ENCODE peak calls at places on chromosomes 6 and 20, in four cellular contexts. One of them, this sample, is unnamed.
A peak's percentile ranks its signal among the peaks of the same experiment; 100 is the strongest.

GRCh38 chr6:166736606-166737005 is 109.6 kb upstream of the RPS6KA2 start:
- DNase-seq in psoas muscle: no peak
- DNase-seq in T-cell: no peak
- DNase-seq in Calu3: peak; percentile 45
- DNase-seq in this sample: no peak

GRCh38 chr6:137434640-137435039 is 59.6 kb downstream of the OLIG3 start:
- DNase-seq in T-cell: no peak
- DNase-seq in psoas muscle: no peak
- DNase-seq in Calu3: no peak
- DNase-seq in this sample: no peak

GRCh38 chr6:27145731-27146455 is 101.6 kb upstream of the PRSS16 start:
- DNase-seq in T-cell: peak; percentile 56
- DNase-seq in psoas muscle: peak; percentile 67
- DNase-seq in Calu3: peak; percentile 75
- DNase-seq in this sample: peak; percentile 72

GRCh38 chr6:10522929-10523573 is 1.9 kb downstream of the GCNT2 start:
- DNase-seq in psoas muscle: no peak
- DNase-seq in Calu3: no peak
- DNase-seq in T-cell: no peak
- DNase-seq in this sample: no peak

GRCh38 chr20:63706027-63706695 is 1.6 kb downstream of the ARFRP1 start:
- DNase-seq in psoas muscle: no peak
- DNase-seq in T-cell: no peak
- DNase-seq in Calu3: no peak
- DNase-seq in this sample: no peak

GRCh38 chr6:25660512-25660911 is 8.5 kb downstream of the SCGN start:
- DNase-seq in Calu3: peak; percentile 62
- DNase-seq in psoas muscle: no peak
- DNase-seq in T-cell: no peak
- DNase-seq in this sample: no peak

GRCh38 chr6:118896339-118897136 is 2.6 kb downstream of the ASF1A start:
- DNase-seq in psoas muscle: no peak
- DNase-seq in Calu3: no peak
- DNase-seq in T-cell: no peak
- DNase-seq in this sample: no peak

GRCh38 chr6:110404602-110405001 is 10.8 kb downstream of the DDO start:
- DNase-seq in T-cell: no peak
- DNase-seq in Calu3: no peak
- DNase-seq in psoas muscle: no peak
- DNase-seq in this sample: no peak

GRCh38 chr6:80094017-80094416 is 12.5 kb upstream of the BCKDHB start:
- DNase-seq in T-cell: no peak
- DNase-seq in Calu3: peak; percentile 4
- DNase-seq in psoas muscle: no peak
- DNase-seq in this sample: no peak

GRCh38 chr6:27293436-27294152 is 18.5 kb downstream of the POM121L2 start:
- DNase-seq in psoas muscle: no peak
- DNase-seq in T-cell: no peak
- DNase-seq in Calu3: peak; percentile 40
- DNase-seq in this sample: no peak

GRCh38 chr6:11224252-11224965 is 8.1 kb downstream of the NEDD9 start:
- DNase-seq in T-cell: peak; percentile 17
- DNase-seq in Calu3: no peak
- DNase-seq in psoas muscle: no peak
- DNase-seq in this sample: no peak

GRCh38 chr6:131917763-131918649 is 33.2 kb downstream of the CCN2 start:
- DNase-seq in Calu3: no peak
- DNase-seq in T-cell: no peak
- DNase-seq in psoas muscle: no peak
- DNase-seq in this sample: no peak

GRCh38 chr20:22180244-22180643 is 404.1 kb downstream of the FOXA2 start:
- DNase-seq in T-cell: no peak
- DNase-seq in psoas muscle: no peak
- DNase-seq in Calu3: no peak
- DNase-seq in this sample: no peak

GRCh38 chr20:12798286-12798685 is 210.5 kb upstream of the SPTLC3 start:
- DNase-seq in T-cell: no peak
- DNase-seq in Calu3: no peak
- DNase-seq in psoas muscle: no peak
- DNase-seq in this sample: no peak

GRCh38 chr6:122476131-122476530 is 4.5 kb upstream of the SERINC1 start:
- DNase-seq in T-cell: no peak
- DNase-seq in Calu3: no peak
- DNase-seq in psoas muscle: no peak
- DNase-seq in this sample: no peak

GRCh38 chr6:137378100-137378390 is 116.1 kb downstream of the OLIG3 start:
- DNase-seq in psoas muscle: no peak
- DNase-seq in T-cell: no peak
- DNase-seq in Calu3: no peak
- DNase-seq in this sample: no peak

GRCh38 chr6:34929241-34929978 is 40.4 kb downstream of the ANKS1A start:
- DNase-seq in psoas muscle: no peak
- DNase-seq in Calu3: no peak
- DNase-seq in T-cell: no peak
- DNase-seq in this sample: no peak

GRCh38 chr20:805713-806112 is 27.8 kb upstream of the FAM110A start:
- DNase-seq in T-cell: no peak
- DNase-seq in psoas muscle: no peak
- DNase-seq in Calu3: no peak
- DNase-seq in this sample: no peak

GRCh38 chr6:19713411-19713810 is 123.8 kb upstream of the ID4 start:
- DNase-seq in Calu3: no peak
- DNase-seq in psoas muscle: no peak
- DNase-seq in T-cell: no peak
- DNase-seq in this sample: no peak

GRCh38 chr20:12171927-12172581 is 254.4 kb downstream of the BTBD3 start:
- DNase-seq in Calu3: no peak
- DNase-seq in T-cell: no peak
- DNase-seq in psoas muscle: peak; percentile 17
- DNase-seq in this sample: peak; percentile 58

GRCh38 chr6:6890400-6890858 is 217.3 kb upstream of the RREB1 start:
- DNase-seq in T-cell: no peak
- DNase-seq in psoas muscle: peak; percentile 54
- DNase-seq in Calu3: peak; percentile 25
- DNase-seq in this sample: no peak

GRCh38 chr6:90178294-90178678 is 118.4 kb downstream of the BACH2 start:
- DNase-seq in T-cell: no peak
- DNase-seq in Calu3: no peak
- DNase-seq in psoas muscle: no peak
- DNase-seq in this sample: no peak

GRCh38 chr20:57509665-57510237 is 15.2 kb downstream of the CTCFL start:
- DNase-seq in Calu3: peak; percentile 77
- DNase-seq in T-cell: no peak
- DNase-seq in psoas muscle: no peak
- DNase-seq in this sample: no peak

GRCh38 chr6:31172973-31173384 is 2.5 kb upstream of the POU5F1 start:
- DNase-seq in psoas muscle: no peak
- DNase-seq in T-cell: no peak
- DNase-seq in Calu3: no peak
- DNase-seq in this sample: no peak

This sample was measured in uterus.